ENCODE peak calls at places on chromosomes 12 and 14, in eight cellular contexts. Y is RPMI8226; I is HEK293T; Z is GF-D8; V is stomach; Q is hippocampal formation; A is central memory CD8-positive, alpha-beta T cell; X is activated CD4-positive, alpha-beta T cell treated with anti-CD3 and anti-CD28 coated beads, Interleukin-2, amount 50 U/mL, for 48 hours. M is an unnamed sample.

GRCh38 chr12:63844391-63845341 is at the start of gene SRGAP1:
- DNase-seq in Y (no peak), I (peak), Z (no peak), V (peak), Q (peak), A (no peak), X (peak), M (no peak)

GRCh38 chr12:48380596-48380995 is 29.9 kb upstream of the ZNF641 start:
- DNase-seq in Y (no peak), I (no peak), Z (no peak), V (no peak), Q (no peak), A (no peak), X (no peak), M (no peak)

GRCh38 chr12:9051156-9051545 is 61.8 kb downstream of the KLRG1 start:
- DNase-seq in Y (no peak), I (no peak), Z (no peak), V (no peak), Q (no peak), A (no peak), X (no peak), M (no peak)

GRCh38 chr12:67068773-67069450 is 200.2 kb upstream of the CAND1 start:
- DNase-seq in Y (peak), I (peak), Z (no peak), V (peak), Q (peak), A (no peak), X (peak), M (no peak)

GRCh38 chr12:13428538-13429265 is 232.2 kb downstream of the EMP1 start:
- DNase-seq in Y (no peak), I (no peak), Z (no peak), V (no peak), Q (no peak), A (no peak), X (no peak), M (no peak)

GRCh38 chr12:41234672-41235071 is 46.6 kb downstream of the PDZRN4 start:
- DNase-seq in Y (no peak), I (no peak), Z (no peak), V (no peak), Q (no peak), A (no peak), X (no peak), M (no peak)

GRCh38 chr12:48001426-48002178 is 2.7 kb downstream of the COL2A1 start:
- DNase-seq in Y (no peak), I (peak), Z (no peak), V (peak), Q (no peak), A (no peak), X (peak), M (no peak)

GRCh38 chr12:6684609-6685008 is 4.6 kb downstream of the ZNF384 start:
- DNase-seq in Y (peak), I (peak), Z (no peak), V (no peak), Q (no peak), A (no peak), X (peak), M (no peak)

GRCh38 chr12:43104524-43104923 is 447.5 kb downstream of the ADAMTS20 start:
- DNase-seq in Y (no peak), I (no peak), Z (no peak), V (no peak), Q (no peak), A (no peak), X (no peak), M (no peak)

GRCh38 chr14:104715416-104715815 is 8.6 kb upstream of the ADSS1 start:
- DNase-seq in Y (no peak), I (no peak), Z (no peak), V (no peak), Q (no peak), A (no peak), X (no peak), M (no peak)

M was measured in stimulated activated CD8-positive, alpha-beta memory T cell treated with anti-CD3 and anti-CD28 coated beads, Interleukin-4, amount 100 ng/mL, for 1 hour.